ENCODE peak calls at places on chromosomes 12 and 14, in nine cellular contexts. One of them, this sample, is unnamed.
A peak's percentile ranks its signal among the peaks of the same experiment; 100 is the strongest.

GRCh38 chr14:101986953-101987352 is 22.6 kb downstream of the DYNC1H1 start:
- DNase-seq in Peyer's patch: no peak
- DNase-seq in SJCRH30: no peak
- DNase-seq in fibroblast of lung: no peak
- DNase-seq in effector memory CD4-positive, alpha-beta T cell: no peak
- DNase-seq in astrocyte: no peak
- DNase-seq in mucosa of descending colon: no peak
- DNase-seq in cardiac muscle cell: no peak
- DNase-seq in GM23338: no peak
- DNase-seq in this sample: no peak

GRCh38 chr12:46560078-46560477 is 187.5 kb upstream of the SLC38A2 start:
- DNase-seq in effector memory CD4-positive, alpha-beta T cell: no peak
- DNase-seq in mucosa of descending colon: no peak
- DNase-seq in fibroblast of lung: no peak
- DNase-seq in SJCRH30: no peak
- DNase-seq in cardiac muscle cell: no peak
- DNase-seq in astrocyte: no peak
- DNase-seq in GM23338: no peak
- DNase-seq in Peyer's patch: no peak
- DNase-seq in this sample: no peak

GRCh38 chr14:74459981-74460380 is 33.1 kb downstream of the NPC2 start:
- DNase-seq in SJCRH30: no peak
- DNase-seq in astrocyte: no peak
- DNase-seq in cardiac muscle cell: no peak
- DNase-seq in GM23338: no peak
- DNase-seq in mucosa of descending colon: no peak
- DNase-seq in effector memory CD4-positive, alpha-beta T cell: no peak
- DNase-seq in fibroblast of lung: no peak
- DNase-seq in Peyer's patch: no peak
- DNase-seq in this sample: no peak

GRCh38 chr12:99130808-99131538 is 485.9 kb downstream of the APAF1 start:
- DNase-seq in GM23338: no peak
- DNase-seq in cardiac muscle cell: no peak
- DNase-seq in fibroblast of lung: peak; percentile 33
- DNase-seq in effector memory CD4-positive, alpha-beta T cell: no peak
- DNase-seq in Peyer's patch: no peak
- DNase-seq in SJCRH30: no peak
- DNase-seq in mucosa of descending colon: no peak
- DNase-seq in astrocyte: peak; percentile 34
- DNase-seq in this sample: no peak

GRCh38 chr14:23577710-23578392 is 739 bp downstream of the JPH4 start:
- DNase-seq in mucosa of descending colon: no peak
- DNase-seq in cardiac muscle cell: no peak
- DNase-seq in fibroblast of lung: no peak
- DNase-seq in GM23338: peak; percentile 83
- DNase-seq in astrocyte: no peak
- DNase-seq in SJCRH30: no peak
- DNase-seq in Peyer's patch: no peak
- DNase-seq in effector memory CD4-positive, alpha-beta T cell: no peak
- DNase-seq in this sample: no peak

GRCh38 chr14:68109132-68109531 is 289.6 kb downstream of the RAD51B start:
- DNase-seq in Peyer's patch: no peak
- DNase-seq in SJCRH30: no peak
- DNase-seq in effector memory CD4-positive, alpha-beta T cell: no peak
- DNase-seq in astrocyte: peak; percentile 76
- DNase-seq in GM23338: no peak
- DNase-seq in fibroblast of lung: peak; percentile 81
- DNase-seq in cardiac muscle cell: no peak
- DNase-seq in mucosa of descending colon: no peak
- DNase-seq in this sample: no peak

GRCh38 chr12:15443611-15444010 is 121.3 kb downstream of the PTPRO start:
- DNase-seq in cardiac muscle cell: no peak
- DNase-seq in fibroblast of lung: no peak
- DNase-seq in astrocyte: no peak
- DNase-seq in GM23338: no peak
- DNase-seq in effector memory CD4-positive, alpha-beta T cell: no peak
- DNase-seq in SJCRH30: no peak
- DNase-seq in mucosa of descending colon: no peak
- DNase-seq in Peyer's patch: no peak
- DNase-seq in this sample: no peak

GRCh38 chr14:94582851-94583250 is 1.6 kb downstream of the SERPINA5 start:
- DNase-seq in SJCRH30: no peak
- DNase-seq in fibroblast of lung: no peak
- DNase-seq in Peyer's patch: no peak
- DNase-seq in cardiac muscle cell: no peak
- DNase-seq in astrocyte: no peak
- DNase-seq in GM23338: no peak
- DNase-seq in mucosa of descending colon: no peak
- DNase-seq in effector memory CD4-positive, alpha-beta T cell: no peak
- DNase-seq in this sample: no peak

GRCh38 chr12:92457458-92458195 is 245.2 kb upstream of the PLEKHG7 start:
- DNase-seq in cardiac muscle cell: no peak
- DNase-seq in fibroblast of lung: no peak
- DNase-seq in GM23338: no peak
- DNase-seq in effector memory CD4-positive, alpha-beta T cell: no peak
- DNase-seq in astrocyte: no peak
- DNase-seq in mucosa of descending colon: no peak
- DNase-seq in Peyer's patch: no peak
- DNase-seq in SJCRH30: no peak
- DNase-seq in this sample: no peak

GRCh38 chr12:27081668-27082091 is 698 bp downstream of the C12orf71 start:
- DNase-seq in mucosa of descending colon: no peak
- DNase-seq in SJCRH30: no peak
- DNase-seq in fibroblast of lung: no peak
- DNase-seq in cardiac muscle cell: no peak
- DNase-seq in Peyer's patch: no peak
- DNase-seq in GM23338: peak; percentile 71
- DNase-seq in astrocyte: no peak
- DNase-seq in effector memory CD4-positive, alpha-beta T cell: no peak
- DNase-seq in this sample: no peak

GRCh38 chr14:24273422-24273998 is 2.1 kb upstream of the RABGGTA start:
- DNase-seq in mucosa of descending colon: no peak
- DNase-seq in astrocyte: no peak
- DNase-seq in fibroblast of lung: no peak
- DNase-seq in effector memory CD4-positive, alpha-beta T cell: no peak
- DNase-seq in GM23338: peak; percentile 35
- DNase-seq in cardiac muscle cell: no peak
- DNase-seq in Peyer's patch: no peak
- DNase-seq in SJCRH30: no peak
- DNase-seq in this sample: no peak

GRCh38 chr12:127284870-127285431 is 982.0 kb upstream of the TMEM132C start:
- DNase-seq in Peyer's patch: no peak
- DNase-seq in mucosa of descending colon: no peak
- DNase-seq in fibroblast of lung: peak; percentile 89
- DNase-seq in cardiac muscle cell: no peak
- DNase-seq in effector memory CD4-positive, alpha-beta T cell: no peak
- DNase-seq in SJCRH30: no peak
- DNase-seq in astrocyte: peak; percentile 86
- DNase-seq in GM23338: no peak
- DNase-seq in this sample: no peak

GRCh38 chr12:79020106-79020505 is 155.5 kb downstream of the SYT1 start:
- DNase-seq in mucosa of descending colon: no peak
- DNase-seq in astrocyte: peak; percentile 56
- DNase-seq in Peyer's patch: no peak
- DNase-seq in cardiac muscle cell: no peak
- DNase-seq in effector memory CD4-positive, alpha-beta T cell: no peak
- DNase-seq in fibroblast of lung: peak; percentile 67
- DNase-seq in SJCRH30: no peak
- DNase-seq in GM23338: no peak
- DNase-seq in this sample: no peak

GRCh38 chr12:114917953-114918352 is 234.0 kb upstream of the TBX3 start:
- DNase-seq in GM23338: no peak
- DNase-seq in Peyer's patch: no peak
- DNase-seq in effector memory CD4-positive, alpha-beta T cell: no peak
- DNase-seq in astrocyte: no peak
- DNase-seq in mucosa of descending colon: no peak
- DNase-seq in cardiac muscle cell: no peak
- DNase-seq in fibroblast of lung: no peak
- DNase-seq in SJCRH30: no peak
- DNase-seq in this sample: no peak

GRCh38 chr12:128644664-128645296 is 179.0 kb downstream of the SLC15A4 start:
- DNase-seq in fibroblast of lung: no peak
- DNase-seq in mucosa of descending colon: peak; percentile 63
- DNase-seq in GM23338: peak; percentile 69
- DNase-seq in effector memory CD4-positive, alpha-beta T cell: no peak
- DNase-seq in Peyer's patch: peak; percentile 90
- DNase-seq in SJCRH30: peak; percentile 9
- DNase-seq in cardiac muscle cell: peak; percentile 57
- DNase-seq in astrocyte: no peak
- DNase-seq in this sample: peak; percentile 7

GRCh38 chr12:6921996-6922935 is 5.5 kb upstream of the ATN1 start:
- DNase-seq in cardiac muscle cell: no peak
- DNase-seq in fibroblast of lung: no peak
- DNase-seq in effector memory CD4-positive, alpha-beta T cell: no peak
- DNase-seq in GM23338: no peak
- DNase-seq in mucosa of descending colon: peak; percentile 32
- DNase-seq in Peyer's patch: no peak
- DNase-seq in SJCRH30: no peak
- DNase-seq in astrocyte: no peak
- DNase-seq in this sample: no peak
- H3K4me1 ChIP-seq in cardiac muscle cell: peaks cover 29% of the 10 kb centered on the region
- H3K4me1 ChIP-seq in fibroblast of lung: peaks cover 27% of the 10 kb centered on the region
- H3K4me1 ChIP-seq in effector memory CD4-positive, alpha-beta T cell: peaks cover 8% of the 10 kb centered on the region
- H3K4me1 ChIP-seq in GM23338: peaks cover 28% of the 10 kb centered on the region
- H3K4me1 ChIP-seq in mucosa of descending colon: peaks cover 31% of the 10 kb centered on the region
- H3K4me1 ChIP-seq in Peyer's patch: peaks cover 10% of the 10 kb centered on the region
- H3K4me1 ChIP-seq in SJCRH30: peaks cover 22% of the 10 kb centered on the region
- H3K4me1 ChIP-seq in astrocyte: peaks cover 35% of the 10 kb centered on the region
- H3K4me1 ChIP-seq in this sample: peaks cover 19% of the 10 kb centered on the region

GRCh38 chr12:113242018-113242418 is 20.8 kb downstream of the TPCN1 start:
- DNase-seq in fibroblast of lung: peak; percentile 76
- DNase-seq in GM23338: no peak
- DNase-seq in cardiac muscle cell: no peak
- DNase-seq in Peyer's patch: peak; percentile 54
- DNase-seq in astrocyte: peak; percentile 74
- DNase-seq in effector memory CD4-positive, alpha-beta T cell: no peak
- DNase-seq in SJCRH30: peak; percentile 82
- DNase-seq in mucosa of descending colon: no peak
- DNase-seq in this sample: no peak
- H3K4me1 ChIP-seq in fibroblast of lung: peaks cover 40% of the 10 kb centered on the region
- H3K4me1 ChIP-seq in GM23338: peaks cover 16% of the 10 kb centered on the region
- H3K4me1 ChIP-seq in cardiac muscle cell: peaks cover 9% of the 10 kb centered on the region
- H3K4me1 ChIP-seq in Peyer's patch: peaks cover 23% of the 10 kb centered on the region
- H3K4me1 ChIP-seq in astrocyte: peaks cover 48% of the 10 kb centered on the region
- H3K4me1 ChIP-seq in effector memory CD4-positive, alpha-beta T cell: no peaks in the 10 kb centered on the region
- H3K4me1 ChIP-seq in SJCRH30: peaks cover 73% of the 10 kb centered on the region
- H3K4me1 ChIP-seq in mucosa of descending colon: peaks cover 83% of the 10 kb centered on the region
- H3K4me1 ChIP-seq in this sample: no peaks in the 10 kb centered on the region

GRCh38 chr12:47734725-47735480 is 9.6 kb upstream of the ENDOU start:
- DNase-seq in mucosa of descending colon: no peak
- DNase-seq in cardiac muscle cell: peak; percentile 45
- DNase-seq in fibroblast of lung: no peak
- DNase-seq in effector memory CD4-positive, alpha-beta T cell: no peak
- DNase-seq in GM23338: peak; percentile 72
- DNase-seq in astrocyte: no peak
- DNase-seq in SJCRH30: peak; percentile 71
- DNase-seq in Peyer's patch: no peak
- DNase-seq in this sample: no peak
- H3K4me1 ChIP-seq in mucosa of descending colon: peaks cover 16% of the 10 kb centered on the region
- H3K4me1 ChIP-seq in cardiac muscle cell: peaks cover 19% of the 10 kb centered on the region
- H3K4me1 ChIP-seq in fibroblast of lung: peaks cover 23% of the 10 kb centered on the region
- H3K4me1 ChIP-seq in effector memory CD4-positive, alpha-beta T cell: no peaks in the 10 kb centered on the region
- H3K4me1 ChIP-seq in GM23338: peaks cover 16% of the 10 kb centered on the region
- H3K4me1 ChIP-seq in astrocyte: peaks cover 13% of the 10 kb centered on the region
- H3K4me1 ChIP-seq in SJCRH30: peaks cover 19% of the 10 kb centered on the region
- H3K4me1 ChIP-seq in Peyer's patch: peaks cover 3% of the 10 kb centered on the region
- H3K4me1 ChIP-seq in this sample: no peaks in the 10 kb centered on the region

DNA sequence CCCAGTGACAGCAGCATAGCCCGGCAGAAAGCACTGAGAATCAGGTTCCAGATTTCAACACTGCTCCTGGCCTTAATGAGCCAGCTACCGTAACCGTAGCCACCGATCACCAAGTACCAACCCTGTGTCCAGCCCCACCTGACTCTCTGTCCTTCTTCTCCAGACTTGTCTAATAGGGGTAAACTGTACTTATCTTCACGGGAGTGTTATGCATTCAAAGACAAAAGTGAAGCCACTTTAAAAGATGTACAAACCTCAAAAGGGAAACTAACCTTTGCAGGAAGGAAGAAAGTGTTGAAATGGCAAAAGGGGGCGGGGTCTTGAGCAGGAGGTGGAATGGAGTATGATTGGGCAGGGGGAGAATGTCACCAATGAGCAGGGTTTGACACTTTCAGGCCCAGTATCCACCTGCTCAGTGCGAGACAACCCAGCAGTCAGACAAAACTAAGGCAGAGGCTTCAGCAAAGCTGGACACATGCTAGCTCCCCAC is 226.1 kb downstream of the CHST11 start:
- DNase-seq in effector memory CD4-positive, alpha-beta T cell: peak; percentile 58
- DNase-seq in cardiac muscle cell: no peak
- DNase-seq in SJCRH30: no peak
- DNase-seq in GM23338: no peak
- DNase-seq in mucosa of descending colon: no peak
- DNase-seq in Peyer's patch: peak; percentile 72
- DNase-seq in astrocyte: no peak
- DNase-seq in fibroblast of lung: no peak
- DNase-seq in this sample: peak; percentile 72
- H3K4me1 ChIP-seq in effector memory CD4-positive, alpha-beta T cell: peaks cover 34% of the 10 kb centered on the region
- H3K4me1 ChIP-seq in cardiac muscle cell: no peaks in the 10 kb centered on the region
- H3K4me1 ChIP-seq in SJCRH30: peaks cover 2% of the 10 kb centered on the region
- H3K4me1 ChIP-seq in GM23338: peaks cover 10% of the 10 kb centered on the region
- H3K4me1 ChIP-seq in mucosa of descending colon: no peaks in the 10 kb centered on the region
- H3K4me1 ChIP-seq in Peyer's patch: no peaks in the 10 kb centered on the region
- H3K4me1 ChIP-seq in astrocyte: peaks cover 8% of the 10 kb centered on the region
- H3K4me1 ChIP-seq in fibroblast of lung: peaks cover 2% of the 10 kb centered on the region
- H3K4me1 ChIP-seq in this sample: peaks cover 69% of the 10 kb centered on the region

GRCh38 chr14:99597911-99598600 is 6.0 kb downstream of the CCDC85C start:
- DNase-seq in astrocyte: no peak
- DNase-seq in effector memory CD4-positive, alpha-beta T cell: no peak
- DNase-seq in GM23338: no peak
- DNase-seq in fibroblast of lung: no peak
- DNase-seq in mucosa of descending colon: no peak
- DNase-seq in SJCRH30: no peak
- DNase-seq in cardiac muscle cell: no peak
- DNase-seq in Peyer's patch: no peak
- DNase-seq in this sample: no peak
- H3K4me1 ChIP-seq in astrocyte: peaks cover 20% of the 10 kb centered on the region
- H3K4me1 ChIP-seq in effector memory CD4-positive, alpha-beta T cell: peaks cover 12% of the 10 kb centered on the region
- H3K4me1 ChIP-seq in GM23338: peaks cover 15% of the 10 kb centered on the region
- H3K4me1 ChIP-seq in fibroblast of lung: peaks cover 3% of the 10 kb centered on the region
- H3K4me1 ChIP-seq in mucosa of descending colon: peaks cover 81% of the 10 kb centered on the region
- H3K4me1 ChIP-seq in SJCRH30: peaks cover 7% of the 10 kb centered on the region
- H3K4me1 ChIP-seq in cardiac muscle cell: peaks cover 46% of the 10 kb centered on the region
- H3K4me1 ChIP-seq in Peyer's patch: peaks cover 14% of the 10 kb centered on the region
- H3K4me1 ChIP-seq in this sample: peaks cover 32% of the 10 kb centered on the region